ENCODE peak calls at places on chromosomes 5 and 9, in ten cellular contexts. P is adipocyte; O is bronchial epithelial cell; S is CD8-positive, alpha-beta T cell; V is IMR-90; A is esophagus squamous epithelium; J is CD4-positive, alpha-beta memory T cell; Z is GM23248; U is stomach; Q is right cardiac atrium. N is an unnamed sample. For H3K27me3, the result is how much of the 10 kb centered on the place peaks cover.

GRCh38 chr5:11048760-11049159 is 287.7 kb upstream of the DAP start:
- DNase-seq in P (no peak), O (no peak), S (no peak), V (no peak), A (no peak), J (no peak), Z (no peak), U (no peak), Q (no peak), N (no peak)

GRCh38 chr9:115814081-115814480 is 339.5 kb upstream of the PAPPA start:
- DNase-seq in P (no peak), O (no peak), S (no peak), V (no peak), A (no peak), J (no peak), Z (no peak), U (no peak), Q (no peak), N (no peak)

GRCh38 chr9:128787583-128788156 is 617 bp downstream of the TBC1D13 start:
- DNase-seq in P (peak), O (peak), S (no peak), V (no peak), A (no peak), J (peak), Z (peak), U (no peak), Q (no peak), N (no peak)

GRCh38 chr9:89657765-89658164 is 53.0 kb downstream of the GADD45G start:
- DNase-seq in P (no peak), O (no peak), S (no peak), V (no peak), A (no peak), J (no peak), Z (no peak), U (no peak), Q (no peak), N (no peak)

GRCh38 chr5:56270568-56271392 is 37.6 kb upstream of the ANKRD55 start:
- DNase-seq in P (peak), O (peak), S (peak), V (peak), A (peak), J (peak), Z (peak), U (peak), Q (peak), N (peak)

GRCh38 chr9:112170235-112170634 is 4.9 kb downstream of the SUSD1 start:
- DNase-seq in P (no peak), O (peak), S (no peak), V (no peak), A (no peak), J (no peak), Z (no peak), U (peak), Q (no peak), N (no peak)

GRCh38 chr9:134424818-134425217 is 98.6 kb downstream of the RXRA start:
- DNase-seq in P (no peak), O (no peak), S (no peak), V (no peak), A (no peak), J (no peak), Z (no peak), U (no peak), Q (no peak), N (no peak)

GRCh38 chr9:38670542-38671371 is 49.2 kb downstream of the FAM240B start:
- DNase-seq in P (no peak), O (no peak), S (no peak), V (no peak), A (no peak), J (no peak), Z (no peak), U (no peak), Q (no peak), N (no peak)

GRCh38 chr9:126696764-126697145 is 83.0 kb downstream of the LMX1B start:
- DNase-seq in P (no peak), O (no peak), S (no peak), V (no peak), A (no peak), J (no peak), Z (no peak), U (no peak), Q (no peak), N (no peak)

GRCh38 chr9:6109571-6109970 is 94.1 kb upstream of the RANBP6 start:
- DNase-seq in P (peak), O (peak), S (no peak), V (peak), A (no peak), J (no peak), Z (peak), U (no peak), Q (no peak), N (no peak)

DNA sequence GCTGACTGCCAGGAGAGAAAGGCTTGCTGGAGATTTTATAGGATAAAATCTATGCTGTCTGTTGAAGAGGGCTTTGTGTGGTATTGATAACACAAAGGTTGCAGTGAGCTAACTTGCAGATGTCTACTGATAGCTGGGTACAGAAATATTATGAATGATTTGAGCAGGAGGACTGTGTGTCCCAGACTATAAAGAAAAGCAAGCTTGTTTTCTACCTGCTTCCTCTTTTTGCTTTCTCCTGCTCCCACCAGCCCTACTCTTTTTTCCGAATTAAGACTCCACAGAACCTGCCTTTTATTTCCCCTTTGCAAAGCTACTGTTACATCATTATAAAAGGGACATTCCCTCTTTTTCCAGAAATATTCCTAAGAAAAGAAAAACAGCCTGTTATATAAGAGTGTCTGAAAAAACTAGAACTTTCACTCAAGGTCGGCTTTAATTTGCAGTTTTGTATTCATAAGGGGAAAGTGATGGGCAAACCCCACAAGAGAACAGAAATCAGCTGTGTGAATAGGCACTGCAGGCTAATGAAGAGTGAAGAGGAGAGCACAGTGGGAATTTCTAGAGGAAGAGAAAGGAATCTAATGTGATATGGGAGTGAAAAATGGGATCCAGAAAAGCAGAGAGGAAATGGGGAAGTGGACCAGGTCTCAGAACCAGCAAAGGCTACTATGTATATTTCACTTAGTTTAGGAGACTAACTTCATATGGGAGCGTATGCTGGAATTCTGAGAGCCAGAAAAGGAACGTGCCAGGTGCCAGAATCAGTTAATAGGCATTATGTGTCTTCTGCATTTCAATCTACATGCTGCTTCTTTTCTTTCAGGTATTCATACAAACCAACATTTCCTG is 28.2 kb upstream of the IFNA14 start:
- DNase-seq in P (no peak), O (no peak), S (no peak), V (no peak), A (no peak), J (no peak), Z (no peak), U (no peak), Q (no peak), N (no peak)
- H3K27me3 ChIP-seq in P (under half), O (under half), S (under half), V (under half), A (under half), J (under half), Z (under half), U (under half), Q (under half), N (under half)

DNA sequence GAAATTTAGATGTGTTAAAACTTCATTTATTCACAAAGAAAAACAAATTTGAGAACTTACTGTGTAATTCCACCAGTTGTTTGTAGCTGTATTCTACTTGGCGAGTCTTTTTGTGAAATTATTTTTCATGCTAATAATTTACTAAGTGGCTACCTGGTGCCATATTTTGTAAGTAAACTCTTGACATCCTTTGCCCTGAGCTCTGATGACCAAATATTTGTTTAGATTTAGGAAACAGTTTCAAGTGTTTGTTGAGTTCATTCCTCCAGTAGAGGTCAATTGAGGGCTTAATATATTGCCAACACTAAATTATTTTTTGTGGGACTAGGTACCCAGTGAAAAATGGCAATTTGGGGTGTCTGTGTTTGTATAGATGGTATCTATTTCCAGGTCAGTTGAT is 3.7 kb downstream of the CNTLN start:
- DNase-seq in P (no peak), O (no peak), S (no peak), V (no peak), A (no peak), J (no peak), Z (no peak), U (no peak), Q (no peak), N (no peak)
- H3K4me3 ChIP-seq in P (no peak), O (no peak), S (no peak), V (no peak), A (no peak), J (no peak), Z (no peak), U (no peak), Q (no peak), N (no peak)

DNA sequence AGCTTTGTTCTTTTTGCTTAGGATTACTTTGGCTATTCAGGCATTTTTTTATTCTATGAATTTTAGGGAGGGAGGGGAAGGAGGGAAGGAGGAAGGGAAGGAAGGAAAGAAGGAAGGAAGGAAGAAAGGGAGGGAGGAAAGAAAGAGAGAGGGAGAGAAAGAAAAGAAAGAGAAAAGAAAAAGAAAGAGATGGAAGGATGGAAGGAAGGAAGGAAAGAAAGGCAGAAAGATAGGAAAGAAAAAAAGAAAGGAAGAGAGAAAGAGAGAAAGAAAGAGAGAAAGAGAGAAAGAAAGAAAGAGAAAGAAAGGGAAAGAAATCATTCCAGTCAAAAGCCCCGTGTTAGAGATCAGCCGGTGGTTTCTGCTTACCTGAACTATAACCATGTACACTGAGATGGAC is 20.8 kb upstream of the NKD2 start:
- DNase-seq in P (no peak), O (no peak), S (no peak), V (no peak), A (no peak), J (no peak), Z (no peak), U (no peak), Q (no peak), N (no peak)
- H3K27me3 ChIP-seq in P (under half), O (under half), S (under half), V (under half), A (half or more), J (under half), Z (under half), U (under half), Q (under half), N (under half)

GRCh38 chr9:97271292-97271691 is 36.2 kb upstream of the CCDC180 start:
- DNase-seq in P (no peak), O (no peak), S (no peak), V (no peak), A (no peak), J (no peak), Z (no peak), U (no peak), Q (no peak), N (no peak)
- H3K4me3 ChIP-seq in P (no peak), O (no peak), S (no peak), V (no peak), A (no peak), J (no peak), Z (no peak), U (no peak), Q (no peak), N (no peak)

GRCh38 chr5:176866913-176867312 is 32.2 kb downstream of the HK3 start:
- DNase-seq in P (no peak), O (no peak), S (no peak), V (no peak), A (no peak), J (no peak), Z (no peak), U (no peak), Q (no peak), N (no peak)

GRCh38 chr5:176868126-176868525 is 31.0 kb downstream of the HK3 start:
- DNase-seq in P (no peak), O (no peak), S (no peak), V (no peak), A (no peak), J (no peak), Z (no peak), U (no peak), Q (no peak), N (no peak)

GRCh38 chr5:176870110-176870591 is 29.0 kb downstream of the HK3 start:
- DNase-seq in P (peak), O (peak), S (no peak), V (peak), A (no peak), J (no peak), Z (peak), U (peak), Q (peak), N (no peak)

GRCh38 chr5:176868731-176869130 is 30.4 kb downstream of the HK3 start:
- DNase-seq in P (no peak), O (no peak), S (no peak), V (no peak), A (no peak), J (no peak), Z (no peak), U (no peak), Q (no peak), N (no peak)

DNA sequence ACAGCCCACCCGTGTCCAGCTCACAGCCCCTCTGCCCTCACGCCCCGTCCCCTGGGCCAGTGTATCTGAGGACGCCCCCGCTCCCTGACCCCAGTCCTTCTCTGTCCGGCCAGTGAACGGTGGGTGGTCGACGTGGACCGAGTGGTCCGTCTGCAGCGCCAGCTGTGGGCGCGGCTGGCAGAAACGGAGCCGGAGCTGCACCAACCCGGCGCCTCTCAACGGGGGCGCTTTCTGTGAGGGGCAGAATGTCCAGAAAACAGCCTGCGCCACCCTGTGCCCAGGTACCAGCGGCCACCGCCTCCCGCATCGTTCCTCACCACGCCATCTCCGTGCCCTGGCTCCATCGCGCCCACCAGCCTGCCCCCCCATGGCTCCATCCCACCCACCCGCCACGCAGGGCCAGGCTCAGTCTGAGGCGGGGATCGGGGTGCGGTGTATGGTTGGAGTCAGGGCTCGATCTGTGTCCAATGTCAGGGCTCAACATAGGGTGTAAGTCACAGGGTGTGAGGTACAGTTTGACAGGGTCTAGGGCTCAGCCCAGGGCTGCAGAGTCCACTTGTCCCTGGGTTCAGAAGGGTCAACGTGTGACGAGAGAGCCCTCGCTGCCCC is 29.5 kb downstream of the HK3 start:
- DNase-seq in P (no peak), O (no peak), S (no peak), V (no peak), A (no peak), J (no peak), Z (no peak), U (no peak), Q (peak), N (no peak)
- H3K27me3 ChIP-seq in P (under half), O (under half), S (under half), V (half or more), A (half or more), J (under half), Z (under half), U (half or more), Q (under half), N (under half)

DNA sequence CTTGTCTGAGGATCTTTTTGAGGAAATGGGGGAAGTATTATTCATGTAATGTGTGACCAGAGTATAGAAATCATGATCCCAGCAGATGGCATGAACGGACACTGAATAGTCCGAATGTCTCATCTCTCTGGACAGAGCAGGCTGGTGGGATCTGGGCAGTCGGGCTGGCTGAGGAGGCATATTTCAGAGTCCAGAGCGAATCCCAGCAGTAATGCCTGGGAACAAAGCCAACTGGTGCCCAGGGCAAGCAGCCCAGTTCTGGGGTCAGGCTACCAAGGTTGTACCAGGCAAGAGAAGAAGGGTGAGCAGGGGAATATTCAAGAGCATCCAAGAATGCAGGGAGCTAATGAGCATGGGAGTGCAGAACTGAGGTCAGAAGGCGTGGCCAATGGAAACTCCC is 306.4 kb downstream of the ZSWIM6 start:
- DNase-seq in P (no peak), O (no peak), S (no peak), V (no peak), A (no peak), J (no peak), Z (no peak), U (peak), Q (peak), N (no peak)
- H3K4me3 ChIP-seq in P (no peak), O (no peak), S (no peak), V (no peak), A (no peak), J (no peak), Z (no peak), U (no peak), Q (no peak), N (no peak)

N was measured in gastrocnemius medialis.